ENCODE peak calls at places on chromosomes 16 and 17, in nine cellular contexts. One of them, this sample, is unnamed.
A peak's percentile ranks its signal among the peaks of the same experiment; 100 is the strongest.

GRCh38 chr16:13291934-13292333 is 390.5 kb downstream of the SHISA9 start:
- DNase-seq in cardiac fibroblast: no peak
- DNase-seq in endothelial cell: peak; percentile 33
- DNase-seq in pancreas: no peak
- DNase-seq in breast epithelium: no peak
- DNase-seq in dorsolateral prefrontal cortex: no peak
- DNase-seq in cardiac muscle cell: peak; percentile 58
- DNase-seq in A549: no peak
- DNase-seq in testis: no peak
- DNase-seq in this sample: no peak

GRCh38 chr16:58755989-58756649 is 22.0 kb upstream of the GOT2 start:
- DNase-seq in endothelial cell: peak; percentile 71
- DNase-seq in testis: peak; percentile 89
- DNase-seq in A549: peak; percentile 70
- DNase-seq in breast epithelium: peak; percentile 73
- DNase-seq in cardiac fibroblast: peak; percentile 83
- DNase-seq in pancreas: peak; percentile 45
- DNase-seq in cardiac muscle cell: peak; percentile 86
- DNase-seq in dorsolateral prefrontal cortex: peak; percentile 83
- DNase-seq in this sample: peak; percentile 76

GRCh38 chr16:57966133-57966805 is 4.7 kb downstream of the CNGB1 start:
- DNase-seq in endothelial cell: no peak
- DNase-seq in A549: no peak
- DNase-seq in testis: no peak
- DNase-seq in cardiac fibroblast: peak; percentile 48
- DNase-seq in cardiac muscle cell: no peak
- DNase-seq in dorsolateral prefrontal cortex: no peak
- DNase-seq in breast epithelium: no peak
- DNase-seq in pancreas: no peak
- DNase-seq in this sample: no peak

GRCh38 chr16:48041861-48042435 is 113.8 kb downstream of the ABCC12 start:
- DNase-seq in dorsolateral prefrontal cortex: no peak
- DNase-seq in A549: no peak
- DNase-seq in breast epithelium: no peak
- DNase-seq in cardiac fibroblast: no peak
- DNase-seq in testis: peak; percentile 58
- DNase-seq in pancreas: no peak
- DNase-seq in endothelial cell: peak; percentile 22
- DNase-seq in cardiac muscle cell: peak; percentile 9
- DNase-seq in this sample: no peak

GRCh38 chr16:57514891-57515600 is 21.3 kb downstream of the CCDC102A start:
- DNase-seq in dorsolateral prefrontal cortex: no peak
- DNase-seq in testis: no peak
- DNase-seq in breast epithelium: no peak
- DNase-seq in endothelial cell: peak; percentile 68
- DNase-seq in A549: no peak
- DNase-seq in pancreas: no peak
- DNase-seq in cardiac fibroblast: no peak
- DNase-seq in cardiac muscle cell: peak; percentile 74
- DNase-seq in this sample: no peak

GRCh38 chr16:54216268-54217187 is 70.1 kb downstream of the IRX3 start:
- DNase-seq in dorsolateral prefrontal cortex: no peak
- DNase-seq in testis: peak; percentile 40
- DNase-seq in pancreas: no peak
- DNase-seq in cardiac fibroblast: peak; percentile 42
- DNase-seq in cardiac muscle cell: peak; percentile 15
- DNase-seq in A549: no peak
- DNase-seq in endothelial cell: no peak
- DNase-seq in breast epithelium: no peak
- DNase-seq in this sample: no peak

GRCh38 chr16:74449470-74449869 is 28.2 kb upstream of the CLEC18B start:
- DNase-seq in A549: peak; percentile 35
- DNase-seq in breast epithelium: no peak
- DNase-seq in testis: no peak
- DNase-seq in cardiac muscle cell: no peak
- DNase-seq in cardiac fibroblast: no peak
- DNase-seq in dorsolateral prefrontal cortex: no peak
- DNase-seq in pancreas: no peak
- DNase-seq in endothelial cell: no peak
- DNase-seq in this sample: no peak

GRCh38 chr17:82938486-82939212 is 98.8 kb upstream of the ZNF750 start:
- DNase-seq in A549: no peak
- DNase-seq in dorsolateral prefrontal cortex: peak; percentile 11
- DNase-seq in cardiac fibroblast: no peak
- DNase-seq in pancreas: no peak
- DNase-seq in testis: no peak
- DNase-seq in cardiac muscle cell: no peak
- DNase-seq in endothelial cell: no peak
- DNase-seq in breast epithelium: no peak
- DNase-seq in this sample: no peak

GRCh38 chr17:7836596-7837374 is 2.8 kb downstream of the KDM6B start:
- DNase-seq in dorsolateral prefrontal cortex: peak; percentile 74
- DNase-seq in A549: peak; percentile 87
- DNase-seq in cardiac fibroblast: peak; percentile 100
- DNase-seq in endothelial cell: peak; percentile 96
- DNase-seq in breast epithelium: peak; percentile 86
- DNase-seq in pancreas: peak; percentile 98
- DNase-seq in testis: peak; percentile 97
- DNase-seq in cardiac muscle cell: peak; percentile 96
- DNase-seq in this sample: peak; percentile 55

GRCh38 chr16:67993207-67994036 is 5.9 kb downstream of the DPEP2 start:
- DNase-seq in cardiac fibroblast: peak; percentile 75
- DNase-seq in endothelial cell: peak; percentile 78
- DNase-seq in breast epithelium: peak; percentile 68
- DNase-seq in dorsolateral prefrontal cortex: peak; percentile 38
- DNase-seq in A549: peak; percentile 80
- DNase-seq in cardiac muscle cell: peak; percentile 81
- DNase-seq in testis: peak; percentile 79
- DNase-seq in pancreas: peak; percentile 73
- DNase-seq in this sample: peak; percentile 89

GRCh38 chr16:57416084-57416483 is 11.5 kb downstream of the CCL17 start:
- DNase-seq in testis: no peak
- DNase-seq in cardiac muscle cell: no peak
- DNase-seq in cardiac fibroblast: no peak
- DNase-seq in pancreas: no peak
- DNase-seq in endothelial cell: no peak
- DNase-seq in dorsolateral prefrontal cortex: no peak
- DNase-seq in breast epithelium: no peak
- DNase-seq in A549: no peak
- DNase-seq in this sample: no peak

GRCh38 chr17:36807496-36808180 is 129.6 kb upstream of the LHX1 start:
- DNase-seq in A549: no peak
- DNase-seq in testis: peak; percentile 15
- DNase-seq in cardiac muscle cell: no peak
- DNase-seq in cardiac fibroblast: no peak
- DNase-seq in pancreas: no peak
- DNase-seq in endothelial cell: no peak
- DNase-seq in breast epithelium: no peak
- DNase-seq in dorsolateral prefrontal cortex: no peak
- DNase-seq in this sample: no peak

GRCh38 chr17:7885357-7886226 is 3.0 kb upstream of the CHD3 start:
- DNase-seq in breast epithelium: peak; percentile 56
- DNase-seq in pancreas: peak; percentile 51
- DNase-seq in endothelial cell: peak; percentile 51
- DNase-seq in A549: peak; percentile 73
- DNase-seq in dorsolateral prefrontal cortex: no peak
- DNase-seq in cardiac fibroblast: peak; percentile 38
- DNase-seq in testis: peak; percentile 56
- DNase-seq in cardiac muscle cell: peak; percentile 92
- DNase-seq in this sample: peak; percentile 83

GRCh38 chr16:28990375-28991040 is 5.7 kb downstream of the LAT start:
- DNase-seq in endothelial cell: no peak
- DNase-seq in cardiac fibroblast: no peak
- DNase-seq in A549: no peak
- DNase-seq in pancreas: no peak
- DNase-seq in breast epithelium: no peak
- DNase-seq in dorsolateral prefrontal cortex: no peak
- DNase-seq in cardiac muscle cell: no peak
- DNase-seq in testis: no peak
- DNase-seq in this sample: no peak

GRCh38 chr17:76267051-76267576 is 2.0 kb downstream of the UBALD2 start:
- DNase-seq in testis: no peak
- DNase-seq in pancreas: no peak
- DNase-seq in cardiac muscle cell: no peak
- DNase-seq in cardiac fibroblast: no peak
- DNase-seq in breast epithelium: no peak
- DNase-seq in endothelial cell: no peak
- DNase-seq in A549: no peak
- DNase-seq in dorsolateral prefrontal cortex: no peak
- DNase-seq in this sample: no peak

GRCh38 chr17:77464988-77465357 is 324.2 kb downstream of the SEC14L1 start:
- DNase-seq in testis: no peak
- DNase-seq in A549: no peak
- DNase-seq in pancreas: no peak
- DNase-seq in cardiac muscle cell: no peak
- DNase-seq in dorsolateral prefrontal cortex: no peak
- DNase-seq in endothelial cell: no peak
- DNase-seq in breast epithelium: no peak
- DNase-seq in cardiac fibroblast: no peak
- DNase-seq in this sample: no peak

GRCh38 chr17:77467513-77467912 is 326.7 kb downstream of the SEC14L1 start:
- DNase-seq in testis: no peak
- DNase-seq in dorsolateral prefrontal cortex: no peak
- DNase-seq in cardiac muscle cell: no peak
- DNase-seq in A549: no peak
- DNase-seq in pancreas: no peak
- DNase-seq in endothelial cell: peak; percentile 42
- DNase-seq in cardiac fibroblast: no peak
- DNase-seq in breast epithelium: no peak
- DNase-seq in this sample: no peak

GRCh38 chr17:77466596-77467223 is 325.9 kb downstream of the SEC14L1 start:
- DNase-seq in testis: no peak
- DNase-seq in dorsolateral prefrontal cortex: no peak
- DNase-seq in cardiac fibroblast: no peak
- DNase-seq in A549: no peak
- DNase-seq in breast epithelium: no peak
- DNase-seq in pancreas: no peak
- DNase-seq in cardiac muscle cell: no peak
- DNase-seq in endothelial cell: no peak
- DNase-seq in this sample: no peak

GRCh38 chr17:77465358-77466041 is 324.7 kb downstream of the SEC14L1 start:
- DNase-seq in testis: peak; percentile 61
- DNase-seq in pancreas: no peak
- DNase-seq in cardiac muscle cell: no peak
- DNase-seq in cardiac fibroblast: peak; percentile 82
- DNase-seq in A549: no peak
- DNase-seq in breast epithelium: no peak
- DNase-seq in endothelial cell: no peak
- DNase-seq in dorsolateral prefrontal cortex: no peak
- DNase-seq in this sample: peak; percentile 86

DNA sequence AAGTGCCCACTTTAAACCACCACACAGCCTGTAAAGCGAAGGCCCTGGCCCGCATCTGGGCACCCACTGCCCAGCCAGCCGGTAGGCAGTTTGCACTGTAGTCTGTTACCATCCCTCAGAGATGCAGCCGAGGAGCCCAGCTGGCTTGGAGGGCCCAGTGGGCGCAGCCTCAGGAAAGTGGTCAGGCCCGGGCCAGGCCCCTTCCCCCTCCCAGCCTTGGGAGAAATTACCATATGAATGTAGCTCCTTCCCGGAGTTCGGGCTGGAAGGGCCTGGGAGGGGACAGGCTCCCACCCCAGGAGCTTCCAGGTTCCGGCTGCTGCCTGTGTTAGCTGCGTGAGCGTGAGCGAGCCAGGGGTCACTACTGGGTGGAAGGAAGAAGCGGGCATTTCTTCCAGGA is 325.4 kb downstream of the SEC14L1 start:
- DNase-seq in breast epithelium: no peak
- DNase-seq in dorsolateral prefrontal cortex: no peak
- DNase-seq in cardiac muscle cell: peak; percentile 61
- DNase-seq in cardiac fibroblast: no peak
- DNase-seq in endothelial cell: peak; percentile 67
- DNase-seq in testis: no peak
- DNase-seq in pancreas: no peak
- DNase-seq in A549: no peak
- DNase-seq in this sample: no peak
- TF ChIP-seq CTCF in breast epithelium: no peak
- TF ChIP-seq CTCF in dorsolateral prefrontal cortex: no peak
- TF ChIP-seq CTCF in cardiac muscle cell: no peak
- TF ChIP-seq CTCF in cardiac fibroblast: no peak
- TF ChIP-seq CTCF in endothelial cell: no peak
- TF ChIP-seq CTCF in testis: no peak
- TF ChIP-seq CTCF in pancreas: no peak
- TF ChIP-seq CTCF in A549: no peak
- TF ChIP-seq CTCF in this sample: no peak

GRCh38 chr17:30422171-30422570 is 43.4 kb downstream of the CPD start:
- DNase-seq in testis: no peak
- DNase-seq in cardiac muscle cell: no peak
- DNase-seq in dorsolateral prefrontal cortex: no peak
- DNase-seq in cardiac fibroblast: peak; percentile 26
- DNase-seq in A549: no peak
- DNase-seq in breast epithelium: no peak
- DNase-seq in pancreas: no peak
- DNase-seq in endothelial cell: no peak
- DNase-seq in this sample: no peak
- TF ChIP-seq CTCF in testis: no peak
- TF ChIP-seq CTCF in cardiac muscle cell: no peak
- TF ChIP-seq CTCF in dorsolateral prefrontal cortex: no peak
- TF ChIP-seq CTCF in cardiac fibroblast: no peak
- TF ChIP-seq CTCF in A549: no peak
- TF ChIP-seq CTCF in breast epithelium: no peak
- TF ChIP-seq CTCF in pancreas: no peak
- TF ChIP-seq CTCF in endothelial cell: no peak
- TF ChIP-seq CTCF in this sample: no peak

DNA sequence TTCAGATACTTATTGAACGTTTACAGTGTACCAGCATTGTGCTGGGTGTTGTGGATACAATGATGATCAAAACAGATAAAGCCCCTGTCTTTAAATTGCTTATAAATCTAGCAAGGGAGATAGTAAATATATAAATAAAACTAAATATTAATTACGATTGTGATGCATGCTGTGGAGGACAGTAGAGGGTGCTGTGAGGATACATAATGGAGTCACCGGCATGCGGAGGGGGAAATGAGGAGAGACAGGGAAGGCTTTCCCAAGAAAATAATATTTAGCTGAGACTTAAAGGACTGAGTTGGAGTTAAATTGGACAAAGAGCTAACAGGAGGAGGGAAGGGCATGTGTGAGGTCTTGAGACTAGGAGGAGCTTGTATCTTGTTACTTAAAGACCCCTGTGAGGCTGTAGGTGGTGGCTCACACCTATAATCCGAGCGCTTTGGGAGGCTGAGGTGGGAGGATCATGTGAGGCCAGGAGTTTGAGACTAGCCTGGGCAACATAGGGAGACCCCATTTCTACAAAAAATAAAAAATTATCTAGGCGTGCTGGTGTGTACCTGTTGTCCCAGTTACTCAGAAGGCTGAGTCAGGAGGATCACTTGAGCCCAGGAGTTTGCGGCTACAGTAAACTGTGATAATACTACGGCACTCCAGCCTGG is 2.4 kb downstream of the DHRS7B start:
- DNase-seq in breast epithelium: no peak
- DNase-seq in testis: peak; percentile 62
- DNase-seq in endothelial cell: peak; percentile 34
- DNase-seq in A549: peak; percentile 54
- DNase-seq in cardiac fibroblast: peak; percentile 79
- DNase-seq in dorsolateral prefrontal cortex: no peak
- DNase-seq in pancreas: no peak
- DNase-seq in cardiac muscle cell: peak; percentile 54
- DNase-seq in this sample: no peak
- TF ChIP-seq CTCF in breast epithelium: peak; percentile 40
- TF ChIP-seq CTCF in testis: peak; percentile 31
- TF ChIP-seq CTCF in endothelial cell: no peak
- TF ChIP-seq CTCF in A549: peak; percentile 74
- TF ChIP-seq CTCF in cardiac fibroblast: peak; percentile 46
- TF ChIP-seq CTCF in dorsolateral prefrontal cortex: peak; percentile 12
- TF ChIP-seq CTCF in pancreas: no peak
- TF ChIP-seq CTCF in cardiac muscle cell: peak; percentile 55
- TF ChIP-seq CTCF in this sample: peak; percentile 55

GRCh38 chr17:73643012-73643845 is 1.0 kb downstream of the SDK2 start:
- DNase-seq in testis: peak; percentile 50
- DNase-seq in breast epithelium: no peak
- DNase-seq in cardiac fibroblast: no peak
- DNase-seq in A549: peak; percentile 90
- DNase-seq in pancreas: no peak
- DNase-seq in cardiac muscle cell: peak; percentile 69
- DNase-seq in endothelial cell: peak; percentile 49
- DNase-seq in dorsolateral prefrontal cortex: no peak
- DNase-seq in this sample: peak; percentile 61
- TF ChIP-seq CTCF in testis: peak; percentile 7
- TF ChIP-seq CTCF in breast epithelium: no peak
- TF ChIP-seq CTCF in cardiac fibroblast: peak; percentile 4
- TF ChIP-seq CTCF in A549: peak; percentile 61
- TF ChIP-seq CTCF in pancreas: no peak
- TF ChIP-seq CTCF in cardiac muscle cell: peak; percentile 16
- TF ChIP-seq CTCF in endothelial cell: no peak
- TF ChIP-seq CTCF in dorsolateral prefrontal cortex: peak; percentile 18
- TF ChIP-seq CTCF in this sample: peak; percentile 9